ENCODE peak calls at places on chromosomes 5 and 9, in four cellular contexts. C is GM20000; H is spleen; W is CD8-positive, alpha-beta T cell. A is an unnamed sample.

GRCh38 chr5:124446125-124446524 is 300.3 kb downstream of the ZNF608 start:
- DNase-seq in H (no peak), C (no peak), W (no peak), A (no peak)

GRCh38 chr5:173010021-173010420 is 26.4 kb downstream of the ATP6V0E1 start:
- DNase-seq in W (no peak), C (no peak), H (no peak), A (no peak)

GRCh38 chr5:14008819-14009311 is 64.4 kb upstream of the DNAH5 start:
- DNase-seq in C (no peak), H (no peak), W (no peak), A (no peak)

GRCh38 chr9:70110194-70111041 is 66.8 kb downstream of the MAMDC2 start:
- DNase-seq in W (no peak), H (no peak), C (no peak), A (no peak)

GRCh38 chr5:161544350-161544765 is 2.2 kb downstream of the GABRB2 start:
- DNase-seq in W (no peak), C (peak; percentile 72), H (no peak), A (peak; percentile 53)

GRCh38 chr5:151078490-151079262 is 2.2 kb downstream of the TNIP1 start:
- DNase-seq in W (no peak), H (peak; percentile 90), C (peak; percentile 83), A (no peak)

GRCh38 chr5:115453391-115454095 is 91.0 kb downstream of the FEM1C start:
- DNase-seq in H (no peak), W (no peak), C (no peak), A (no peak)

GRCh38 chr9:69130456-69131441 is 43.3 kb upstream of the TJP2 start:
- DNase-seq in H (no peak), W (no peak), C (no peak), A (no peak)

GRCh38 chr9:96491880-96492525 is 42.0 kb downstream of the HABP4 start:
- DNase-seq in H (no peak), W (no peak), C (no peak), A (no peak)

GRCh38 chr5:77852514-77853352 is 76.6 kb upstream of the TBCA start:
- DNase-seq in C (peak; percentile 81), W (no peak), H (peak; percentile 83), A (no peak)

GRCh38 chr9:83588256-83588655 is 34.7 kb upstream of the IDNK start:
- DNase-seq in W (no peak), C (no peak), H (no peak), A (no peak)

GRCh38 chr5:135488727-135489465 is 36.7 kb upstream of the TIFAB start:
- DNase-seq in C (no peak), W (no peak), H (no peak), A (no peak)

GRCh38 chr5:95439801-95440493 is 48.8 kb downstream of the FAM81B start:
- DNase-seq in H (no peak), C (no peak), W (no peak), A (no peak)

GRCh38 chr5:95995947-95996489 is 34.4 kb upstream of the ELL2 start:
- DNase-seq in C (no peak), H (no peak), W (no peak), A (no peak)

GRCh38 chr9:136235709-136236455 is 9.7 kb downstream of the QSOX2 start:
- DNase-seq in W (no peak), C (no peak), H (no peak), A (peak; percentile 53)

GRCh38 chr9:124420991-124421543 is 5.8 kb upstream of the PSMB7 start:
- DNase-seq in C (no peak), W (no peak), H (no peak), A (no peak)

GRCh38 chr5:55691265-55692105 is 20.6 kb downstream of the SLC38A9 start:
- DNase-seq in H (no peak), C (peak; percentile 61), W (no peak), A (peak; percentile 1)

GRCh38 chr9:91060520-91061343 is 259.1 kb downstream of the SYK start:
- DNase-seq in H (no peak), C (no peak), W (no peak), A (no peak)

GRCh38 chr9:73270967-73271722 is 119.5 kb downstream of the ANXA1 start:
- DNase-seq in W (no peak), H (no peak), C (no peak), A (peak; percentile 8)

GRCh38 chr5:131589510-131590348 is 45.3 kb downstream of the RAPGEF6 start:
- DNase-seq in C (peak; percentile 62), H (no peak), W (no peak), A (peak; percentile 3)

GRCh38 chr9:35056571-35057270 is 15.7 kb downstream of the VCP start:
- DNase-seq in W (no peak), H (no peak), C (no peak), A (no peak)

GRCh38 chr5:79990205-79990597 is 861 bp downstream of the MTX3 start:
- DNase-seq in W (no peak), C (peak; percentile 52), H (no peak), A (no peak)

GRCh38 chr5:111254613-111255012 is 30.4 kb downstream of the CAMK4 start:
- DNase-seq in W (no peak), H (no peak), C (peak; percentile 71), A (no peak)

GRCh38 chr5:172901788-172902496 is 57.3 kb upstream of the RPL26L1 start:
- DNase-seq in H (no peak), W (no peak), C (no peak), A (no peak)

GRCh38 chr5:66207800-66208561 is 63.9 kb downstream of the SREK1 start:
- DNase-seq in C (no peak), H (no peak), W (no peak), A (no peak)

GRCh38 chr9:88056876-88057275 is 81.4 kb downstream of the SPATA31C2 start:
- DNase-seq in C (no peak), H (no peak), W (no peak), A (no peak)

GRCh38 chr5:20494706-20495105 is 506.7 kb upstream of the CDH18 start:
- DNase-seq in W (no peak), H (no peak), C (no peak), A (no peak)

GRCh38 chr5:178318893-178319292 is 86.3 kb upstream of the PHYKPL start:
- DNase-seq in C (no peak), H (peak; percentile 52), W (no peak), A (no peak)

GRCh38 chr9:71884005-71884404 is 27.0 kb downstream of the ABHD17B start:
- DNase-seq in H (no peak), W (no peak), C (no peak), A (no peak)

GRCh38 chr9:82466616-82467251 is 478.2 kb downstream of the SPATA31D1 start:
- DNase-seq in W (no peak), C (no peak), H (no peak), A (no peak)

GRCh38 chr9:16715404-16715803 is 155.1 kb downstream of the BNC2 start:
- DNase-seq in H (no peak), C (no peak), W (no peak), A (no peak)

GRCh38 chr9:127561491-127562270 is 50.4 kb upstream of the STXBP1 start:
- DNase-seq in H (no peak), W (no peak), C (no peak), A (peak; percentile 89)

GRCh38 chr9:121294866-121295661 is 27.1 kb downstream of the GSN start:
- DNase-seq in C (no peak), H (no peak), W (no peak), A (no peak)

A was measured in HL-60.